ENCODE peak calls at places on chromosomes 1 and 21, in four cellular contexts. C, Q, Y and Z are unnamed samples.

GRCh38 chr1:167670563-167670962 is 40.5 kb downstream of the RCSD1 start:
- DNase-seq in Y (no peak), Q (no peak), C (no peak), Z (no peak)

GRCh38 chr1:57206038-57206437 is 217.8 kb downstream of the DAB1 start:
- DNase-seq in C (no peak), Y (no peak), Q (no peak), Z (no peak)

GRCh38 chr1:110005971-110006370 is 21.4 kb downstream of the AHCYL1 start:
- DNase-seq in Y (no peak), C (no peak), Q (no peak), Z (no peak)

GRCh38 chr1:116875391-116875790 is 34.3 kb upstream of the PTGFRN start:
- DNase-seq in Q (no peak), Y (no peak), C (no peak), Z (no peak)

GRCh38 chr1:164719676-164720075 is 160.7 kb downstream of the PBX1 start:
- DNase-seq in Q (no peak), C (no peak), Y (no peak), Z (no peak)

GRCh38 chr1:6099787-6100765 is 54.4 kb downstream of the KCNAB2 start:
- DNase-seq in Q (no peak), Y (no peak), C (no peak), Z (no peak)

GRCh38 chr21:16154961-16155360 is 425.2 kb downstream of the USP25 start:
- DNase-seq in Q (no peak), C (no peak), Y (no peak), Z (no peak)

GRCh38 chr1:59631561-59631960 is 183.2 kb upstream of the HOOK1 start:
- DNase-seq in C (no peak), Q (no peak), Y (no peak), Z (no peak)

GRCh38 chr1:211813590-211813989 is 17.0 kb downstream of the LPGAT1 start:
- DNase-seq in Q (no peak), C (no peak), Y (peak), Z (no peak)

GRCh38 chr21:46168238-46168637 is 12.9 kb upstream of the FTCD start:
- DNase-seq in Y (no peak), C (no peak), Q (no peak), Z (no peak)

GRCh38 chr1:37846634-37847339 is 12.6 kb downstream of the MTF1 start:
- DNase-seq in C (no peak), Q (no peak), Y (no peak), Z (no peak)

GRCh38 chr21:30439975-30440374 is at the start of gene KRTAP15-1:
- DNase-seq in C (no peak), Y (no peak), Q (no peak), Z (no peak)

GRCh38 chr1:161987303-161987702 is 36.4 kb downstream of the OLFML2B start:
- DNase-seq in C (no peak), Q (no peak), Y (no peak), Z (no peak)

GRCh38 chr1:182251561-182251960 is 140.0 kb downstream of the GLUL start:
- DNase-seq in Y (no peak), Q (no peak), C (no peak), Z (no peak)

GRCh38 chr1:205067031-205067430 is 17.2 kb downstream of the TMEM81 start:
- DNase-seq in C (no peak), Q (no peak), Y (no peak), Z (no peak)

GRCh38 chr1:30511563-30512252 is 211.7 kb downstream of the MATN1 start:
- DNase-seq in C (no peak), Y (no peak), Q (no peak), Z (no peak)

GRCh38 chr1:20426923-20427322 is 59.1 kb downstream of the CAMK2N1 start:
- DNase-seq in C (no peak), Y (peak), Q (no peak), Z (no peak)

GRCh38 chr1:218165687-218166088 is 119.4 kb upstream of the RRP15 start:
- DNase-seq in Q (peak), C (no peak), Y (no peak), Z (peak)

GRCh38 chr1:50969611-50970507 is at the start of gene CDKN2C:
- DNase-seq in C (peak), Q (peak), Y (peak), Z (no peak)

GRCh38 chr1:206836111-206836510 is 29.3 kb upstream of the IL20 start:
- DNase-seq in C (no peak), Y (no peak), Q (no peak), Z (no peak)

GRCh38 chr21:44335266-44336059 is 3.7 kb downstream of the CFAP410 start:
- DNase-seq in C (no peak), Q (no peak), Y (no peak), Z (no peak)

GRCh38 chr1:172826096-172826741 is 167.3 kb downstream of the FASLG start:
- DNase-seq in Y (peak), Q (no peak), C (no peak), Z (peak)

GRCh38 chr1:201419737-201420607 is 1.6 kb downstream of the TNNI1 start:
- DNase-seq in Q (no peak), C (no peak), Y (peak), Z (no peak)

GRCh38 chr1:50417487-50417886 is 5.8 kb downstream of the DMRTA2 start:
- DNase-seq in Y (no peak), C (no peak), Q (no peak), Z (no peak)